ENCODE peak calls at places on chromosome 11, in seven cellular contexts. J is amniotic epithelial cell, R is GM23338, L is T-helper 2 cell, Q is GDM1, W is adrenal gland, A is occipital lobe. U is an unnamed sample.

GRCh38 chr11:113241190-113242051 is 73.0 kb upstream of the TTC12 start:
- DNase-seq in J (peak), R (no peak), L (no peak), Q (no peak), W (no peak), A (no peak), U (peak)

GRCh38 chr11:498297-499181 is 8.5 kb downstream of the RNH1 start:
- DNase-seq in J (no peak), R (no peak), L (no peak), Q (no peak), W (no peak), A (no peak), U (no peak)

GRCh38 chr11:36793542-36793926 is 195.5 kb upstream of the RAG2 start:
- DNase-seq in J (no peak), R (peak), L (no peak), Q (no peak), W (no peak), A (no peak), U (peak)

GRCh38 chr11:67347964-67348749 is 5.2 kb downstream of the POLD4 start:
- DNase-seq in J (peak), R (no peak), L (no peak), Q (no peak), W (no peak), A (no peak), U (peak)

GRCh38 chr11:120774591-120775386 is 249.1 kb upstream of the TBCEL start:
- DNase-seq in J (no peak), R (no peak), L (no peak), Q (no peak), W (no peak), A (no peak), U (peak)

GRCh38 chr11:128467610-128468041 is 119.7 kb downstream of the ETS1 start:
- DNase-seq in J (peak), R (no peak), L (peak), Q (no peak), W (no peak), A (no peak), U (peak)

GRCh38 chr11:110778351-110778750 is 66.1 kb upstream of the ARHGAP20 start:
- DNase-seq in J (no peak), R (no peak), L (no peak), Q (no peak), W (no peak), A (no peak), U (no peak)

GRCh38 chr11:116862951-116863350 is 25.5 kb upstream of the APOA1 start:
- DNase-seq in J (no peak), R (no peak), L (no peak), Q (no peak), W (no peak), A (no peak), U (no peak)

GRCh38 chr11:36447514-36447913 is 62.6 kb downstream of the TRAF6 start:
- DNase-seq in J (no peak), R (peak), L (no peak), Q (no peak), W (peak), A (no peak), U (no peak)